ENCODE peak calls at places on chromosomes 4 and X, in five cellular contexts. P, B, M, L and W are unnamed samples.

GRCh38 chr4:151475338-151475737 is 66.4 kb downstream of the FHIP1A start:
- DNase-seq in B (no peak), L (no peak), M (no peak), P (no peak), W (no peak)

GRCh38 chr4:55993994-55994657 is 45.4 kb downstream of the CEP135 start:
- DNase-seq in P (no peak), L (no peak), M (no peak), B (no peak), W (no peak)

GRCh38 chr4:153661215-153661822 is 22.8 kb upstream of the TLR2 start:
- DNase-seq in M (no peak), L (peak), P (no peak), B (no peak), W (no peak)

GRCh38 chr4:88753658-88754431 is 56.2 kb upstream of the NAP1L5 start:
- DNase-seq in P (no peak), B (no peak), M (no peak), L (no peak), W (no peak)

GRCh38 chr4:7973545-7973981 is 33.9 kb upstream of the AFAP1 start:
- DNase-seq in P (no peak), L (peak), M (no peak), B (peak), W (no peak)

GRCh38 chr4:8276358-8277240 is 7.0 kb downstream of the HTRA3 start:
- DNase-seq in L (no peak), B (no peak), M (peak), P (no peak), W (peak)

GRCh38 chrX:111168314-111168713 is 72.3 kb downstream of the PAK3 start:
- DNase-seq in M (no peak), B (no peak), L (peak), P (no peak), W (no peak)

GRCh38 chr4:122525865-122526264 is 69.3 kb upstream of the IL2 start:
- DNase-seq in P (no peak), B (no peak), M (no peak), L (no peak), W (no peak)

GRCh38 chr4:130419576-130419975 is 1323.6 kb downstream of the C4orf33 start:
- DNase-seq in L (no peak), B (no peak), M (no peak), P (no peak), W (no peak)

GRCh38 chr4:89752932-89753598 is 83.9 kb downstream of the SNCA start:
- DNase-seq in L (peak), P (no peak), B (peak), M (no peak), W (no peak)

GRCh38 chr4:38324861-38325451 is 339.0 kb upstream of the KLF3 start:
- DNase-seq in B (no peak), M (no peak), L (no peak), P (no peak), W (no peak)

DNA sequence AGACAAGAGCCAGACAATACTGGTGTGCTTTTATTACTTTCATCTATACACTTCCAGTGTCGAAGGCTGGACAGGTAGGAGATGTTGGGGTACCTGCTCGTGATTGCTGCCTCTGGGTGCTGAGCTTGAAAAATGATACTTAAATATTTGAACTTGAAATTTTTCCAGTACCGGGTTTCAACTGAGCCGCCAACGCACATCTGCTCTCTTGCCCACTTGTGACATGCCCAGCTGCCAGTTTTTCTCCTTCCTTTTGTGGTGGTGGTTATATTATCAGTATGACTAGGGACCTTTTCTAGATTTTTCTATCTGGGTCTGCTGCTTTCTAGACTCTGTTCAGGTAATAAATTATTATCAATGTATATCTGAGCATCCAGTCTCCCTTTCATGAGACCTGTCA is 3.4 kb downstream of the OGT start:
- DNase-seq in L (peak), M (no peak), P (no peak), B (no peak), W (no peak)
- H3K27ac ChIP-seq in L (no peak), M (peak), P (no peak), B (no peak), W (peak)

GRCh38 chrX:38326086-38326485 is 1.2 kb downstream of the RPGR start:
- DNase-seq in M (no peak), L (no peak), P (no peak), B (no peak), W (no peak)
- H3K4me3 ChIP-seq in M (no peak), L (peak), P (peak), B (peak), W (peak)

DNA sequence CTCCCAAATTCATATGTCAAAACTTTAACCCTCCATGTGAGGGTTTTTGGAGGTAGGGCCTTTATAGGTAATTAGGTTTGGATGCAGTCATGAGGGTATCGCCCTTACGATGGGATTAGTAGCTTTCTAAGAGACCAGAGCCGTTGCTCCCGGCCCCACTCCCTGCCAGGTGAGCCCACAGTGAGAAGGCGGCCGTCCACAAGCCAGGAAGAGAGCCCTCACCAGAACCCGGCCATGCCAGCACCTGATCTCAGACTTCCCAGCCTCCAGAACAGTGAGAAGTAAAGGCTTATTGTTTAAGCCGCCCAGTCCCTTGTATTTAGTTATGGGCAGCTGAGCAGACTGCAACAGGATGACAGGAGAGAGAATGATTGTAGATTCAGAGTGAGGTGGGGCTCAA is 40.8 kb downstream of the DCTD start:
- DNase-seq in P (no peak), M (no peak), B (no peak), L (no peak), W (no peak)
- H3K27ac ChIP-seq in P (no peak), M (no peak), B (no peak), L (no peak), W (no peak)

GRCh38 chrX:100411802-100412333 is 1.8 kb upstream of the PCDH19 start:
- DNase-seq in L (no peak), P (no peak), M (no peak), B (no peak), W (no peak)

GRCh38 chrX:100409316-100410082 is 574 bp downstream of the PCDH19 start:
- DNase-seq in B (no peak), P (no peak), M (no peak), L (no peak), W (no peak)

GRCh38 chrX:100413231-100413630 is 3.2 kb upstream of the PCDH19 start:
- DNase-seq in P (no peak), B (peak), L (peak), M (peak), W (no peak)

GRCh38 chrX:100410083-100410590 is at the start of gene PCDH19:
- DNase-seq in L (peak), B (peak), P (no peak), M (peak), W (peak)

GRCh38 chrX:100410901-100411801 is 1.1 kb upstream of the PCDH19 start:
- DNase-seq in P (no peak), M (no peak), B (no peak), L (no peak), W (no peak)
- H3K4me3 ChIP-seq in P (peak), M (no peak), B (no peak), L (no peak), W (peak)

GRCh38 chr4:81631958-81632439 is 160.3 kb upstream of the RASGEF1B start:
- DNase-seq in L (peak), M (no peak), B (peak), P (no peak), W (no peak)

GRCh38 chr4:81638698-81639097 is 167.0 kb upstream of the RASGEF1B start:
- DNase-seq in L (no peak), M (no peak), B (no peak), P (no peak), W (no peak)

GRCh38 chr4:81632581-81633247 is 161.0 kb upstream of the RASGEF1B start:
- DNase-seq in M (no peak), L (peak), P (no peak), B (no peak), W (no peak)

GRCh38 chr4:81635747-81636146 is 164.0 kb upstream of the RASGEF1B start:
- DNase-seq in M (peak), L (no peak), P (no peak), B (no peak), W (no peak)

GRCh38 chr4:81635128-81635527 is 163.4 kb upstream of the RASGEF1B start:
- DNase-seq in P (no peak), L (no peak), M (no peak), B (no peak), W (no peak)
- H3K27ac ChIP-seq in P (no peak), L (no peak), M (no peak), B (no peak), W (no peak)

DNA sequence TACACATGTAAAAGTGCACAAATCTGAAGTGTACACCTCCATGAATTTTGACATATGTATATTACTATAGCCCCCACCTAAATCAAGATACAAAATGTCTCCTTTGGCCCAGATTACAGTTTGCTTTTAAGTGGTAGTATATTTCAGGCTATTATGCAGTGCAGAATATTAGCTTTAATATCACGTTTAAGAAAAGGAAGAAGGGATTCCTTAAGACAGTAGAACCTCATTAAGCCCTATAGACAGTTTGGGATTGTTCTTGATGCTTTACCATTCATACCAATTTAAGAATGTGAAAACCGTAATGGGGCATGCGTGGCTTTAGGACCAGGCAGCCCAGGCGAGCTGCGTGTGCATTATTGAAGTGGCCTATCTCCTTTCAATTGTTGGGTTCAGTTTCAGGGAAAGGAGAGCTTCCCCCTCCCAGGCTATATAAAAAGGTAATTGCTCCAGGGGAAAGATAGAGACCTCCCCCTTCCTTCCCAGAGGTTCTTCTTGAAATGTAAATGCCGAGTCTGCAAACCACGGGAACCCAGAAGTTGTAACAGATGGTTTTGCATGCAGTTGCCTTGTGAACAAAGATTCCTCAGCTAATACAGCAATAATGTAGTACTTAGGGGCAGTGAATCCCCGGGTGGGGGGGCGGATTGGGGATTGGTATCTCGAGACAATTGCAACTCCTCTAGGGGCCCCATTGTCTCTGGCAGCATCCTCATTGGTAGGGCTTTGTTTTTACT is 106.1 kb downstream of the UCHL1 start:
- DNase-seq in B (no peak), P (no peak), L (no peak), M (no peak), W (no peak)
- H3K4me3 ChIP-seq in B (no peak), P (peak), L (no peak), M (peak), W (peak)

DNA sequence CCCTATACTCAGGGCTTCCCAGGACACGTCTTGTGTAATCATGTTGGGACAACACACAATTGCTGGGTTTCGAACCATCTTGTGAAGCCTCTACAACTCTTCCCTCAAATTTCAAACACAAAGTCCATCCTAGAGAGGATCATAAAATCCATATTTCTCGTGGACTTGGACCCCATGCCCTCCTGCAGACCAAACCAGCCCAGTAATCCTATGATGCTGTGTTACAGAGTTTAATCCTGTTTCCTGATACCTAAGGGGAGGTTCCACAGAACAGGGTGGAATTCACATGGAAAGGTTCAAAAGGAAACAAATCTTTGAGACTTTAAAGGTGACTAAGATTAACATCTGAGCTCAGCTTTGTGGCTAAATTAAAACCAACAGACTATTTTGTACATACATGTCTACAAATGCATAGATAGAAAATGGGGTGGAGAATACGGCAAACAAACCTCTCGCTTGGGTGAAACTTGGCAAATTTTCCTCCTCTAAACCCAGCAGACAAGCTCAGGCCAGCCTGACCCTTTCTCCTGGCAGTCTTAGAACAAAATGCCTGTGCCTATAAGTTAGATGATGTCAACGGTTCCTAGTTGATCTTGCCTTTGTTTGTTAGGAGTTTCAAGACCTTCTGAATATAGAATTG is 38.1 kb downstream of the EGFL6 start:
- DNase-seq in P (no peak), L (peak), B (no peak), M (no peak), W (no peak)
- H3K27ac ChIP-seq in P (no peak), L (peak), B (no peak), M (no peak), W (no peak)

GRCh38 chr4:6177587-6178197 is 22.7 kb downstream of the JAKMIP1 start:
- DNase-seq in P (no peak), L (no peak), B (no peak), M (no peak), W (no peak)

GRCh38 chr4:6179362-6179761 is 21.0 kb downstream of the JAKMIP1 start:
- DNase-seq in L (no peak), P (no peak), M (no peak), B (no peak), W (no peak)

GRCh38 chr4:6180841-6181631 is 19.3 kb downstream of the JAKMIP1 start:
- DNase-seq in L (no peak), B (no peak), P (no peak), M (no peak), W (no peak)

GRCh38 chr4:6175426-6175825 is 24.9 kb downstream of the JAKMIP1 start:
- DNase-seq in P (no peak), M (no peak), B (no peak), L (no peak), W (no peak)

DNA sequence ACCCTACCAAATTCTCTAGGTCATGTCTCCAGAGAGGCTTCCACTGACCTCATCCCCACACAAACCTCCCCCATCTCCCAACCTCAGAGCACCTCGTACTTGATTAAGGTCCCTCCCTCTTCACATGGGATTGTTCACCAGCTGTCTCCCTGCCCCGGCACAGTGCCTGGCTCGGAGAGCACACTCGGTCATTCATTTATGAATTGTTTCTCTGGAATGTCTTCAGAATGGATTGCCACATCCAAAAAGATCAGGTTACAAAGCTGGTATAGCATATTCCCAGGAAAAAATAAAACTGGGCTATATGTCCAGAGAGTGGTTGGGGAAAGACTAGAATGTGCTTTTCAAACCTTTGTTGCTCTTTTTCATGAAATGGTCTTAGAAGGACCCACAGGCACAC is 21.6 kb downstream of the JAKMIP1 start:
- DNase-seq in M (no peak), P (no peak), L (no peak), B (no peak), W (no peak)
- H3K4me3 ChIP-seq in M (no peak), P (no peak), L (no peak), B (no peak), W (no peak)

GRCh38 chr4:17722361-17722710 is 59.1 kb downstream of the FAM184B start:
- DNase-seq in M (no peak), P (no peak), B (no peak), L (no peak), W (no peak)
- H3K27ac ChIP-seq in M (no peak), P (peak), B (no peak), L (peak), W (no peak)